ENCODE peak calls at places on chromosomes 4 and X, in eight cellular contexts. U, F, E, N, J, G, Q and P are unnamed samples.

GRCh38 chrX:122440832-122441231 is 743.2 kb upstream of the GRIA3 start:
- DNase-seq in U (no peak), G (no peak), F (no peak), Q (no peak), J (no peak), N (no peak), E (no peak), P (no peak)

GRCh38 chrX:74578137-74578536 is 36.3 kb downstream of the RLIM start:
- DNase-seq in J (peak; percentile 7), U (no peak), Q (no peak), N (peak; percentile 37), F (no peak), G (peak; percentile 2), E (no peak), P (no peak)

GRCh38 chr4:141473952-141474351 is 162.4 kb upstream of the IL15 start:
- DNase-seq in N (no peak), J (no peak), E (peak; percentile 43), G (no peak), Q (no peak), F (no peak), U (no peak), P (no peak)

GRCh38 chr4:81040175-81040659 is 9.7 kb downstream of the BMP3 start:
- DNase-seq in U (no peak), N (no peak), Q (peak; percentile 7), G (peak; percentile 39), F (peak; percentile 55), J (no peak), E (peak; percentile 47), P (peak; percentile 30)

GRCh38 chr4:165680821-165681220 is 192.2 kb upstream of the TLL1 start:
- DNase-seq in F (no peak), Q (no peak), E (no peak), N (no peak), J (no peak), G (no peak), U (no peak), P (no peak)

GRCh38 chrX:109714340-109714958 is 18.6 kb downstream of the ACSL4 start:
- DNase-seq in F (peak; percentile 63), U (no peak), G (no peak), Q (no peak), N (no peak), E (peak; percentile 83), J (no peak), P (peak; percentile 17)

GRCh38 chr4:104879367-104879766 is 267.3 kb upstream of the TET2 start:
- DNase-seq in E (no peak), U (no peak), Q (no peak), F (peak; percentile 5), J (no peak), G (peak; percentile 24), N (no peak), P (peak; percentile 68)

GRCh38 chrX:148282504-148282903 is 217.9 kb upstream of the AFF2 start:
- DNase-seq in N (no peak), U (no peak), G (no peak), J (no peak), F (no peak), Q (no peak), E (no peak), P (no peak)

GRCh38 chr4:107115185-107115847 is 79.2 kb upstream of the DKK2 start:
- DNase-seq in G (no peak), N (no peak), Q (no peak), J (no peak), F (peak; percentile 22), U (no peak), E (peak; percentile 86), P (no peak)

GRCh38 chr4:153651041-153651960 is 32.8 kb upstream of the TLR2 start:
- DNase-seq in G (no peak), F (no peak), N (peak; percentile 75), J (peak; percentile 50), E (no peak), U (no peak), Q (no peak), P (peak; percentile 98)

GRCh38 chr4:164467493-164467892 is 286.4 kb upstream of the SMIM31 start:
- DNase-seq in N (no peak), F (no peak), U (no peak), Q (no peak), G (no peak), E (no peak), J (no peak), P (no peak)